ENCODE peak calls at places on chromosome 11, in ten cellular contexts. E is kidney epithelial cell, X is heart left ventricle, O is HAP-1, L is AG04450, P is right atrium auricular region, A is fibroblast of lung, Q is GM23248, K is body of pancreas, H is suprapubic skin. M is an unnamed sample.
A peak's percentile ranks its signal among the peaks of the same experiment; 100 is the strongest.

GRCh38 chr11:65613091-65613928 is 711 bp downstream of the MAP3K11 start:
- DNase-seq in E (no peak), X (no peak), O (peak; percentile 36), L (no peak), P (no peak), A (no peak), Q (peak; percentile 52), K (peak; percentile 65), H (no peak), M (no peak)

GRCh38 chr11:29914203-29914930 is 102.5 kb downstream of the KCNA4 start:
- DNase-seq in E (no peak), X (no peak), O (no peak), L (no peak), P (no peak), A (no peak), Q (peak; percentile 63), K (no peak), H (no peak), M (no peak)

GRCh38 chr11:71120346-71120963 is 131.9 kb downstream of the SHANK2 start:
- DNase-seq in E (no peak), X (no peak), O (no peak), L (no peak), P (no peak), A (no peak), Q (no peak), K (peak; percentile 74), H (no peak), M (no peak)

GRCh38 chr11:14259186-14259784 is 99.7 kb downstream of the RRAS2 start:
- DNase-seq in E (no peak), X (no peak), O (no peak), L (no peak), P (no peak), A (no peak), Q (no peak), K (no peak), H (no peak), M (no peak)

GRCh38 chr11:68263444-68264035 is 8.2 kb downstream of the C11orf24 start:
- DNase-seq in E (no peak), X (no peak), O (no peak), L (no peak), P (no peak), A (peak; percentile 24), Q (no peak), K (no peak), H (peak; percentile 40), M (no peak)

GRCh38 chr11:14254533-14255530 is 104.2 kb downstream of the RRAS2 start:
- DNase-seq in E (no peak), X (no peak), O (no peak), L (no peak), P (no peak), A (no peak), Q (peak; percentile 45), K (no peak), H (no peak), M (no peak)

GRCh38 chr11:129163714-129164164 is 28.4 kb downstream of the ARHGAP32 start:
- DNase-seq in E (no peak), X (no peak), O (no peak), L (no peak), P (no peak), A (peak; percentile 59), Q (no peak), K (no peak), H (no peak), M (no peak)

GRCh38 chr11:65642014-65642671 is 4.2 kb downstream of the SIPA1 start:
- DNase-seq in E (no peak), X (no peak), O (no peak), L (no peak), P (no peak), A (no peak), Q (no peak), K (no peak), H (no peak), M (no peak)

DNA sequence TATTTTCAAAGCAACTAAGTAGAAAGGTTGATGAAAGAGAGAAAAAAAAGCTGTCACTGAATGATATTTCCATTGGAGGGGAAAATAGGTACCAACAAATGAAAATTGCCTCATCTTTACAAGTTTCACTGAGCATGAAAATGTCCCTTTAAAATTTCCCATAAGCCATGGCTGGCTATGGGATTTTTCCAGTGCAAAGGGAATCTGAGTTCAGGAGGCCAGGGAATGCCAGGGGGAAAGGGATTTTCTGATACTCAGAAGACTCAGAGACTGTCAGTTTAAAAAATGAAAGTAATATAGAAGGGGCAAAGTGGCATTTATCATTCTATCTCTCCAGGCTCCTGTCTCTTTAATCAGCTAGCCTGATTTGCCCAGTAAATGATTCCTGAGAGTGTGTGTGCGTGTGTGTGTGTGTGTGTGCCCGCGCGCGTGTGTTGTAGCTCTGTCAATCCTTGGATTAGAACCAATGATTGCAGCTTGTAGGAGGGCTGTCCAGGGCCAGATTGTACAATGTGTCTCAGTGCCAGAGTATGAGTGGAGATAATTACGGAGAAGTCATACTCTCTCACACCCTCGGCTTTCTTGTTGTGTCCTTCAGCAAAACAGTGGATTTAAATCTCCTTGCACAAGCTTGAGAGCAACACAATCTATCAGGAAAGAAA is at the start of gene NTM:
- DNase-seq in E (no peak), X (peak; percentile 48), O (no peak), L (no peak), P (peak; percentile 62), A (peak; percentile 68), Q (peak; percentile 17), K (peak; percentile 63), H (no peak), M (no peak)
- H3K4me3 ChIP-seq in E (no peak within 1 kb of the TSS), X (peak within 1 kb of the TSS; percentile 19), O (no peak within 1 kb of the TSS), L (no peak within 1 kb of the TSS), P (no peak within 1 kb of the TSS), A (no peak within 1 kb of the TSS), Q (no peak within 1 kb of the TSS), K (no peak within 1 kb of the TSS), H (peak within 1 kb of the TSS; percentile 36), M (no peak within 1 kb of the TSS)

DNA sequence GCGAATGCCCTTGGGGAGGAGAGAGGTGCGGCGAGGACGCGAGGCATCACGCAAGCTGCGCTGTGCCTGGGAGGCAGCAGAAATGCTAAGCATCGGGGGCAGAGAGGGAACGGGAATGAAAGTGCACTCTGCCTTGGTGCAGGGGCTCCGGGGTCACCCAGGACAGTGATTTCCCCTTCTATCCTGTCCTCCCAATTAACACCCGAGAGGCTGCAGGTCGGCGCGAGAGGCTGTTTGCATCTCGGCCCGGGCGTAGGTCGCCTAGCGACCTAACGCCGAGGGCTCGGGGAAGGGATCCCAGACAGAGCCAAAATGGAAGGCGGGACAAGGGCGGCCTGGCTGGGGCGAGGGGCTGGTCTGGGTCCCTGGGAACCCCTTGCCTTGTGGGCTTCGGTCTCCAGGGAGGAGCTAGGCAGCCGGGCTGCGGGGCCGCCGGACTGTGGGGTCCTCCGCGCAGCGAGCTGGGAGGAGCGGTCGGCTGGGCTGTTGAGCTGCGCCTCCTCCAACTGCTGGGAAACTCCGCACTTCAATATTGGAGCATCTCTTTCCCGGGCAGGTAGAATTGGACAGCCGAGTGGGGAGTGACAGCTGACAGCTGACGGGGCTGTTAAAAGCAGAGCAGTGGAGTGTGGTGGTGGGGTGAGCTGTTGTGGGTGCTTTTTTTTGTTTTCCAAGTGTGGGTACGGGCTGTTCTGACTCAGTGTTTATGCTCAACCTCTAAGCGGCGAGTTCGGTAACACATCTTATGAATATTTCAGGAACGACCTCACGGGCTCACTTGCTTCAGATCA is 694 bp downstream of the ELMOD1 start:
- DNase-seq in E (no peak), X (peak; percentile 21), O (peak; percentile 33), L (no peak), P (no peak), A (peak; percentile 42), Q (peak; percentile 70), K (peak; percentile 11), H (peak; percentile 57), M (no peak)
- H3K27me3 ChIP-seq in E (peaks cover 30% of the 10 kb centered on the region), X (peaks cover 13% of the 10 kb centered on the region), O (peaks cover 36% of the 10 kb centered on the region), L (peaks cover 40% of the 10 kb centered on the region), P (no peaks in the 10 kb centered on the region), A (peaks cover 5% of the 10 kb centered on the region), Q (peaks cover 20% of the 10 kb centered on the region), K (peaks cover 11% of the 10 kb centered on the region), H (peaks cover 81% of the 10 kb centered on the region), M (peaks cover 31% of the 10 kb centered on the region)

GRCh38 chr11:34345991-34346480 is 11.8 kb downstream of the ABTB2 start:
- DNase-seq in E (no peak), X (peak; percentile 70), O (no peak), L (no peak), P (peak; percentile 65), A (peak; percentile 87), Q (peak; percentile 77), K (no peak), H (no peak), M (peak; percentile 65)
- H3K4me3 ChIP-seq in E (no peak overlapping the region), X (no peak overlapping the region), O (no peak overlapping the region), L (no peak overlapping the region), P (no peak overlapping the region), A (no peak overlapping the region), Q (peak overlapping the region; percentile 21), K (no peak overlapping the region), H (no peak overlapping the region), M (no peak overlapping the region)

GRCh38 chr11:120196857-120197253 is 14.0 kb upstream of the OAF start:
- DNase-seq in E (no peak), X (no peak), O (no peak), L (no peak), P (no peak), A (no peak), Q (no peak), K (no peak), H (no peak), M (no peak)

GRCh38 chr11:120194166-120194565 is 16.7 kb upstream of the OAF start:
- DNase-seq in E (no peak), X (no peak), O (no peak), L (no peak), P (no peak), A (no peak), Q (no peak), K (no peak), H (no peak), M (no peak)

GRCh38 chr11:120197254-120197891 is 13.5 kb upstream of the OAF start:
- DNase-seq in E (no peak), X (no peak), O (no peak), L (no peak), P (no peak), A (no peak), Q (peak; percentile 48), K (no peak), H (no peak), M (no peak)

GRCh38 chr11:120197977-120198376 is 12.9 kb upstream of the OAF start:
- DNase-seq in E (no peak), X (no peak), O (no peak), L (no peak), P (no peak), A (no peak), Q (no peak), K (no peak), H (no peak), M (no peak)

GRCh38 chr11:120195601-120196289 is 15.1 kb upstream of the OAF start:
- DNase-seq in E (no peak), X (no peak), O (no peak), L (no peak), P (no peak), A (no peak), Q (no peak), K (no peak), H (no peak), M (no peak)
- H3K27me3 ChIP-seq in E (peaks cover 14% of the 10 kb centered on the region), X (no peaks in the 10 kb centered on the region), O (no peaks in the 10 kb centered on the region), L (peaks cover 37% of the 10 kb centered on the region), P (no peaks in the 10 kb centered on the region), A (peaks cover 21% of the 10 kb centered on the region), Q (no peaks in the 10 kb centered on the region), K (no peaks in the 10 kb centered on the region), H (no peaks in the 10 kb centered on the region), M (peaks cover 10% of the 10 kb centered on the region)

M was measured in brain microvascular endothelial cell.